ENCODE peak calls at places on chromosomes 11 and 22, in eight cellular contexts. U is HL-60, Q is spleen, W is iPS DF 6.9, Z is AG04450, T is tibial artery, G is colonic mucosa, S is heart right ventricle. N is an unnamed sample.

GRCh38 chr22:41247703-41248102 is 7.0 kb upstream of the CHADL start:
- DNase-seq in U (no peak), Q (no peak), W (no peak), Z (no peak), T (no peak), G (no peak), S (peak), N (no peak)

GRCh38 chr11:73047773-73048371 is 94.2 kb downstream of the FCHSD2 start:
- DNase-seq in U (no peak), Q (no peak), W (no peak), Z (no peak), T (no peak), G (no peak), S (no peak), N (no peak)

GRCh38 chr11:66183581-66184048 is 84.8 kb upstream of the RAB1B start:
- DNase-seq in U (no peak), Q (no peak), W (no peak), Z (no peak), T (no peak), G (no peak), S (no peak), N (no peak)

GRCh38 chr22:32695451-32695891 is 106.0 kb upstream of the TIMP3 start:
- DNase-seq in U (no peak), Q (no peak), W (no peak), Z (peak), T (no peak), G (no peak), S (no peak), N (no peak)

GRCh38 chr11:74838188-74838587 is 89.5 kb downstream of the RNF169 start:
- DNase-seq in U (no peak), Q (no peak), W (no peak), Z (no peak), T (no peak), G (no peak), S (no peak), N (no peak)

GRCh38 chr11:75508051-75508561 is 17.6 kb downstream of the GDPD5 start:
- DNase-seq in U (peak), Q (no peak), W (no peak), Z (no peak), T (no peak), G (no peak), S (no peak), N (no peak)

GRCh38 chr22:37428649-37429586 is 1.6 kb upstream of the ELFN2 start:
- DNase-seq in U (peak), Q (no peak), W (no peak), Z (no peak), T (no peak), G (peak), S (no peak), N (peak)

GRCh38 chr22:38313384-38313955 is 3.8 kb downstream of the CSNK1E start:
- DNase-seq in U (no peak), Q (peak), W (no peak), Z (peak), T (peak), G (peak), S (peak), N (no peak)

GRCh38 chr11:134669796-134670195 is 257.8 kb upstream of the B3GAT1 start:
- DNase-seq in U (no peak), Q (peak), W (no peak), Z (no peak), T (no peak), G (no peak), S (no peak), N (peak)

GRCh38 chr11:110712643-110713468 is 619 bp upstream of the ARHGAP20 start:
- DNase-seq in U (peak), Q (no peak), W (no peak), Z (no peak), T (peak), G (peak), S (peak), N (peak)

GRCh38 chr11:59261150-59261549 is 48.4 kb upstream of the MPEG1 start:
- DNase-seq in U (no peak), Q (no peak), W (no peak), Z (no peak), T (no peak), G (no peak), S (no peak), N (no peak)

GRCh38 chr11:61290905-61291690 is 4.0 kb downstream of the VWCE start:
- DNase-seq in U (peak), Q (no peak), W (no peak), Z (no peak), T (no peak), G (no peak), S (no peak), N (no peak)

GRCh38 chr11:72864692-72865655 is 50.8 kb downstream of the ATG16L2 start:
- DNase-seq in U (no peak), Q (no peak), W (no peak), Z (no peak), T (no peak), G (no peak), S (peak), N (no peak)

GRCh38 chr11:117396970-117397369 is 69.3 kb downstream of the CEP164 start:
- DNase-seq in U (no peak), Q (no peak), W (no peak), Z (no peak), T (no peak), G (no peak), S (no peak), N (no peak)

GRCh38 chr22:19719055-19719482 is 4.3 kb upstream of the GP1BB start:
- DNase-seq in U (no peak), Q (no peak), W (no peak), Z (no peak), T (no peak), G (no peak), S (peak), N (no peak)

GRCh38 chr11:14644396-14645246 is 1.0 kb downstream of the PDE3B start:
- DNase-seq in U (peak), Q (peak), W (peak), Z (no peak), T (peak), G (peak), S (peak), N (peak)

GRCh38 chr22:11629661-11630385 is 3898.2 kb upstream of the OR11H1 start:
- DNase-seq in U (no peak), Q (peak), W (no peak), Z (no peak), T (no peak), G (no peak), S (no peak), N (no peak)

GRCh38 chr11:94128171-94128745 is 383 bp upstream of the PANX1 start:
- DNase-seq in U (peak), Q (peak), W (no peak), Z (no peak), T (no peak), G (no peak), S (no peak), N (peak)

GRCh38 chr11:62443390-62444201 is 24.8 kb downstream of the SCGB1A1 start:
- DNase-seq in U (no peak), Q (no peak), W (no peak), Z (no peak), T (peak), G (no peak), S (peak), N (no peak)

GRCh38 chr11:72760543-72761400 is 8.6 kb upstream of the ARAP1 start:
- DNase-seq in U (peak), Q (no peak), W (no peak), Z (no peak), T (no peak), G (no peak), S (no peak), N (no peak)

GRCh38 chr11:44467413-44467812 is 98.0 kb upstream of the CD82 start:
- DNase-seq in U (no peak), Q (no peak), W (no peak), Z (no peak), T (no peak), G (no peak), S (no peak), N (no peak)
- H3K4me3 ChIP-seq in U (no peak), Q (no peak), W (no peak), Z (no peak), T (no peak), G (no peak), S (no peak), N (no peak)

GRCh38 chr11:3879216-3879966 is 23.9 kb downstream of the STIM1 start:
- DNase-seq in U (no peak), Q (no peak), W (no peak), Z (no peak), T (no peak), G (no peak), S (no peak), N (no peak)
- H3K4me3 ChIP-seq in U (no peak), Q (no peak), W (no peak), Z (no peak), T (no peak), G (no peak), S (no peak), N (no peak)

GRCh38 chr11:121723261-121723741 is 270.5 kb upstream of the SORL1-AS1 start:
- DNase-seq in U (no peak), Q (no peak), W (no peak), Z (no peak), T (no peak), G (no peak), S (peak), N (no peak)
- H3K4me3 ChIP-seq in U (no peak), Q (peak), W (peak), Z (peak), T (peak), G (no peak), S (peak), N (peak)

DNA sequence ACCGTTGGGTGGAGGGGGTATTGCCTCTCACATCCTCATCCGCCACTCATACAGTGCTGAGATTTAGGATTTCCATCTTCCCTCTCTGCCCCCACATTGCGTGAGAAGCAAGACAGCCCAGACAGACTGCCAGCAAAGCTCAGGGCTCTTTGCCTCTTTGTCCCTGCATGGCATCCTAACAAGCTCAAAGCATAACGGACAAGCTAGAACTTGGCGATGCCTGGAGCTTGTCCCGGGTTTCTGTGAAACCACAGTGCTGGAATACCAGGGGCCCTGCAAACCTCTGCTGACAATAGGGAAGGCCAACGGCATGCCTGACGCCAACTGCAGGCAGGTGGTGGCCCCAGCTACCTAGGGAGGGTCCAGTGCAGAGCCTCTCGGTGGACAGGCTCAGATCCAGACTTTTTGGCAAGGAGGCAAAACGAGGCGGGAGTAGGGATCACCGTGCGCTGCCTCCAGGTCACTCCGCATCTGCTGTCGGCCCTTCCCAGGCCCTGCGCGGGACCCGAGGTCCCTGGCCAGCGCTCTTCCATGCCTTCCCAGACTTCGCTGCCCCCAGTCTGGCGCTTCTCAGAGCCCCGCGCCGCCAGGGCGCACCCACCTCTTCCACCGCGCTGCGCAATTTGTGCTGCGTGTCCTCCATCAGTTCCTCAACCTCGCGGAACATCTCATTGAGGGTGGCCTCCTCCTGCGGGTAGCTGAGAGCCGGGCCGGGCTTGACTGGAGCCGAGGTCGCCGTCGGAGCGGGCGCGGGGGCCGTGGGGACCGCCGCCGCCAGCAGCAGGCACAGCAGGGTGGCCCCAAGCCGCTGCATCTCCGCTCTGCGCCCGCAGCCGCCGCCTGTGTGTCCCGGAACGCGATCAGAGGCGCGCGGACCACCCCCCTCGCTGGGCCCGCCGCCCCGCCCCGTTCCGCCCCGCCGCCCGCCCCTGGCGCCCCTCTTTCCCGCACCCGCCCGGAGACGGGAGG is at the start of gene DKK3:
- DNase-seq in U (no peak), Q (no peak), W (no peak), Z (no peak), T (no peak), G (no peak), S (peak), N (peak)
- H3K4me3 ChIP-seq in U (no peak), Q (peak), W (peak), Z (peak), T (peak), G (peak), S (peak), N (peak)

DNA sequence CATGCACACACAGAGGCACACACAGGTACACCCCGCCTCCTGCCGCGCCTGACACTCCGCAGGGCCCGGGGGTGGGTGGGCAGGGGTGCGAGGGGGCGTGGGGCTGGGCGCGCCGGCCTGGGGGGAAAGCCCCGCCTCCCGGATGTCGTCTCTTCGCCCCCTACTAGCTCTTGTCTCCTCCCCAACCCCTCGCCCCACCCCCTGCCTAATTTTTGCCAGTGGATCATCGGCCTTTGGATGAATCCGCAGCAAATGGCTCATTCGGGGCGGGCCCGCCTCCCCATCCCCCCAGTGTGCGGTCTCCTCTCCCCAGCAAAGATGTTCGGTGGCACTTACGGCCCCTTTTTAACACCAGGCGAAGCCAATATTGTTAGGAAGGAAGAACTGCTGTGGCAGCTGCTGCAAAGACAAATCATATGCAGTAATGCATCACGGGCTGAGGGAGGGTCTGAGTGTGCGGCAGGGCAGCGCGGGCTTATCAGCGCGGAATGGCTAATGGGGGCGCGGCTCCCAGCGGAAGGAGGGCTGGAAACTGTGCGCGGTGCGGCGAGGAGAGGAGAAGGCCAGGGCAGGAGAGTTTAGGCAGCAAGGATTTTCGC is 13.4 kb upstream of the NECTIN1 start:
- DNase-seq in U (no peak), Q (peak), W (no peak), Z (no peak), T (no peak), G (peak), S (no peak), N (no peak)
- H3K4me3 ChIP-seq in U (no peak), Q (no peak), W (peak), Z (peak), T (peak), G (no peak), S (peak), N (no peak)

N was measured in prostate gland.